ENCODE peak calls at places on chromosomes 11 and 22, in ten cellular contexts. M is IMR-90, N is colonic mucosa, D is GM12878, Z is adrenal gland, F is GM23338, I is left lung, T is prostate gland, J is astrocyte, C is spleen. X is an unnamed sample.
A peak's percentile ranks its signal among the peaks of the same experiment; 100 is the strongest.

GRCh38 chr11:106552694-106553203 is 465.5 kb downstream of the GUCY1A2 start:
- DNase-seq in M (no peak), N (no peak), D (no peak), Z (no peak), F (no peak), I (no peak), T (no peak), J (no peak), C (no peak), X (no peak)

GRCh38 chr22:42262964-42263363 is 7.5 kb downstream of the TCF20 start:
- DNase-seq in M (no peak), N (no peak), D (peak; percentile 24), Z (peak; percentile 38), F (no peak), I (no peak), T (no peak), J (no peak), C (no peak), X (no peak)

GRCh38 chr22:37343863-37344734 is 61.8 kb downstream of the CYTH4 start:
- DNase-seq in M (no peak), N (no peak), D (no peak), Z (no peak), F (no peak), I (no peak), T (no peak), J (no peak), C (no peak), X (no peak)

GRCh38 chr22:35555941-35556547 is 15.4 kb downstream of the RASD2 start:
- DNase-seq in M (no peak), N (no peak), D (no peak), Z (no peak), F (no peak), I (no peak), T (no peak), J (no peak), C (no peak), X (no peak)

GRCh38 chr11:10633261-10633660 is 60.3 kb downstream of the IRAG1 start:
- DNase-seq in M (no peak), N (no peak), D (no peak), Z (no peak), F (no peak), I (no peak), T (peak; percentile 56), J (no peak), C (no peak), X (no peak)

GRCh38 chr11:13207665-13208594 is 69.7 kb upstream of the BMAL1 start:
- DNase-seq in M (peak; percentile 84), N (peak; percentile 54), D (no peak), Z (peak; percentile 45), F (peak; percentile 33), I (peak; percentile 52), T (no peak), J (peak; percentile 87), C (no peak), X (peak; percentile 28)

GRCh38 chr22:20569059-20570058 is 61.9 kb downstream of the MED15 start:
- DNase-seq in M (peak; percentile 99), N (no peak), D (peak; percentile 33), Z (peak; percentile 93), F (no peak), I (peak; percentile 81), T (peak; percentile 76), J (peak; percentile 99), C (peak; percentile 89), X (peak; percentile 97)

GRCh38 chr11:59180168-59180567 is 8.2 kb downstream of the DTX4 start:
- DNase-seq in M (no peak), N (no peak), D (no peak), Z (no peak), F (no peak), I (no peak), T (no peak), J (no peak), C (no peak), X (no peak)

GRCh38 chr11:46391578-46392420 is at the start of gene CHRM4:
- DNase-seq in M (peak; percentile 45), N (no peak), D (no peak), Z (peak; percentile 54), F (peak; percentile 70), I (no peak), T (no peak), J (no peak), C (peak; percentile 75), X (no peak)

GRCh38 chr11:46391186-46391577 is 394 bp downstream of the CHRM4 start:
- DNase-seq in M (no peak), N (no peak), D (no peak), Z (no peak), F (no peak), I (no peak), T (no peak), J (no peak), C (no peak), X (no peak)

GRCh38 chr11:46393759-46394158 is 2.2 kb upstream of the CHRM4 start:
- DNase-seq in M (no peak), N (no peak), D (no peak), Z (no peak), F (no peak), I (no peak), T (no peak), J (no peak), C (no peak), X (no peak)

GRCh38 chr11:46393231-46393616 is 1.6 kb upstream of the CHRM4 start:
- DNase-seq in M (no peak), N (no peak), D (no peak), Z (no peak), F (no peak), I (no peak), T (no peak), J (no peak), C (no peak), X (no peak)

DNA sequence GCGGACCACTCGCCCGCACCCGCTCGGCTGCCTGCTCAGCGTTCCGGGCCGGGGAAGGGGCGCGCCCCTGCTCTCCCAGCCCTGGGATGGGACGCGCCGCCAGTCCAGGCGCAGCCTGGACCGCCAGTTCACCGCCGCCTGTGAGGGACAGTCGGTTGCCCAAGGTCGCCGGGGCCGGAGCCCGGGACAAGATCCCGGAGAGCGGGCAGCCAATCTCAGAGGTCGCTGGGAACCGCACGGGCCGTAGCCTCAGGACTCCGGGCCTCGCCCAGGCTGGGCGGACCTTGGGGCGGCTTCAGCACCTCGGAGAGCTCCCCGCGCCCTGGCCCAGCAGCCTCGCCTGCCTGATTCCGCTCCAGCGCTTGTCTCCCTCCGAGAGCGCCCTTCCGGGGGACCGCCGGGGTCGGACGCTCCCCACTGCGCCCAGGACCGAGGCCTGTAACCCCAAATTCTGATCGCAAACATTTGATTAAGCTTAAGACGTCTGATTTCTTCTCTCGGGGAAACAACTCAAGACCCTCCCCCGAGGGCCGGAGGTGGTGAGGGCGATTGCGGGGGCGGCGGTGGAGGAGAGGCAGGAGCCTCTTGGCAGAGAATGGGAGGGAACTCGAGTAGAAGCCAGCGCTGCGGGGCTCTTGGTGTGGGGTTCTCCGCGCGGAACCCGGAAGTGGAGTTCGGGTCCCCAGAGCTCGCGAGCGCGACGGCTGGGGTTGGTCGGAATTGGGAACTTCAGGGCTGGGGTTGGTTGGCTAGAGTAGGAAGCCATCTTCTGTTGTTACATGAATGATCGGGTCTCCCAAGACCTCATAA is 1.1 kb upstream of the CHRM4 start:
- DNase-seq in M (peak; percentile 72), N (peak; percentile 85), D (no peak), Z (peak; percentile 94), F (peak; percentile 95), I (peak; percentile 84), T (peak; percentile 78), J (peak; percentile 51), C (peak; percentile 95), X (no peak)
- H3K4me3 ChIP-seq in M (peak overlapping the region; percentile 48), N (peak overlapping the region; percentile 40), D (peak overlapping the region; percentile 57), Z (peak overlapping the region; percentile 22), F (peak overlapping the region; percentile 76), I (peak overlapping the region; percentile 19), T (peak overlapping the region; percentile 47), J (peak overlapping the region; percentile 38), C (peak overlapping the region; percentile 51), X (peak overlapping the region; percentile 41)

GRCh38 chr22:29385305-29385704 is 3.1 kb downstream of the AP1B1 start:
- DNase-seq in M (no peak), N (no peak), D (no peak), Z (no peak), F (peak; percentile 10), I (no peak), T (no peak), J (no peak), C (no peak), X (no peak)

GRCh38 chr22:29388759-29389090 is 355 bp upstream of the AP1B1 start:
- DNase-seq in M (no peak), N (no peak), D (no peak), Z (no peak), F (no peak), I (no peak), T (no peak), J (no peak), C (no peak), X (no peak)

GRCh38 chr22:29387921-29388758 is at the start of gene AP1B1:
- DNase-seq in M (peak; percentile 84), N (peak; percentile 98), D (peak; percentile 69), Z (peak; percentile 95), F (peak; percentile 99), I (peak; percentile 96), T (peak; percentile 90), J (peak; percentile 75), C (peak; percentile 99), X (peak; percentile 49)

GRCh38 chr22:29383740-29384139 is 4.6 kb downstream of the AP1B1 start:
- DNase-seq in M (no peak), N (no peak), D (no peak), Z (no peak), F (no peak), I (no peak), T (no peak), J (no peak), C (no peak), X (no peak)

DNA sequence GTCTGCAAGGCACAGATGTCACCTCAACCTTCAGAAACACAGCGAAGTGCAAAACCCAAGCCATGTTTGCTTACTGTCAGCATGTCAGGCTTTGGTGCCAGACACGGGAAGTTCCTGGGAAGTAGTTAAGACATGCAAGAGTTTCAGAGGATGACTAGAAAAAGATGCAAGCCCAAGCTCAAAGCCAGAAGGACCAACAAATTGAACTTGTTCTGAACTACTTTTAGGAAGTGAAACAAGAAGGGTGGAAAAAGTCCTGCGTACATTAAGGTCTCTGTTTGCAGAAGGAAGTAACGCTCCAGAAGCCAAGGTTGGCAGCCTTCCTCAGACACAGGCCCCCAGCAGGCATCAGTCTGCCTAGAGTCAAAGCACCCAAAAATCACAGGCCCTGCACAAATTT is 2.6 kb downstream of the AP1B1 start:
- DNase-seq in M (no peak), N (no peak), D (peak; percentile 64), Z (peak; percentile 64), F (no peak), I (peak; percentile 45), T (no peak), J (no peak), C (peak; percentile 83), X (no peak)
- TF ChIP-seq CTCF in M (no peak), N (no peak), D (no peak), Z (no peak), F (no peak), I (no peak), T (no peak), J (no peak), C (no peak), X (no peak)

GRCh38 chr22:44402196-44403111 is 89.7 kb upstream of the SHISAL1 start:
- DNase-seq in M (no peak), N (no peak), D (no peak), Z (no peak), F (no peak), I (peak; percentile 11), T (no peak), J (no peak), C (peak; percentile 47), X (no peak)

GRCh38 chr22:44403930-44404329 is 91.2 kb upstream of the SHISAL1 start:
- DNase-seq in M (no peak), N (no peak), D (no peak), Z (no peak), F (no peak), I (peak; percentile 24), T (no peak), J (no peak), C (peak; percentile 56), X (no peak)

GRCh38 chr22:44403166-44403565 is 90.4 kb upstream of the SHISAL1 start:
- DNase-seq in M (no peak), N (no peak), D (no peak), Z (no peak), F (no peak), I (peak; percentile 14), T (no peak), J (no peak), C (no peak), X (no peak)

GRCh38 chr22:44405661-44406060 is 92.4 kb downstream of the RTL6 start:
- DNase-seq in M (no peak), N (no peak), D (no peak), Z (no peak), F (no peak), I (peak; percentile 11), T (no peak), J (no peak), C (peak; percentile 51), X (no peak)

DNA sequence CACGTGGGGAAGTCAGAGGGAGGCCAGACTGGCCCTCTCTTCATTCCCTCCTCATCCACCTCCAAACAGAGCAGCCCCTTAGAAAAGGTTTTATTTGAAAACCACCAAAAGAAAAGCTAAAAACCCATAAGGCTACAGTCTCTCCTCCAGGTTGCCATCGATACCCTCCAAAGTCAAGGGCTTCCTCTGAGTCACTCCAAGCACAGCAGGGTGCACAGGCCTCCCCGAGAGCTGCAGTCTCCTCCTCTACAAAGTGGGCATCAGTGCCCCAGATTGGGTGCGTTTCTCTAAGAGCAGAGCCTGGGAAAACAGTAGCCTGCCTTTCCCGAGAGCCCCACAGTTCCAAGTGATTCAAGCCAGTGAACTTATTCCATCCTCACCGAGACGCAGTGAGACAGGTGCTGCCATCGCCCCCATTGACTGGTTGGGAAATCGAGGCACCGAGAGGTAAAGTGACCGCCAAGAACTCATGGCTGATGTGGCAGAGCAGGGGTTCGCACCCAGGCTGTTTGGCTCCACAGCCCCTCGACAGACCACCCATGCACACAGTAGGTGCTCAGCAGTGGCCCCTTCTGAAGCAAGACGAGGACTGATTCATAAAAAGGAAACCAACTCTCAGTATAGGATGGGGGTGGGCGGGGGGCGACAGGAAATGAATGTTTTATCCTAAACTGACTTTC is 91.7 kb upstream of the SHISAL1 start:
- DNase-seq in M (no peak), N (no peak), D (no peak), Z (no peak), F (no peak), I (peak; percentile 11), T (no peak), J (no peak), C (peak; percentile 51), X (no peak)
- H3K27me3 ChIP-seq in M (peaks cover 14% of the 10 kb centered on the region), N (no peaks in the 10 kb centered on the region), D (no peaks in the 10 kb centered on the region), Z (no peaks in the 10 kb centered on the region), F (no peaks in the 10 kb centered on the region), I (peaks cover 8% of the 10 kb centered on the region), T (no peaks in the 10 kb centered on the region), J (peaks cover 4% of the 10 kb centered on the region), C (no peaks in the 10 kb centered on the region), X (peaks cover 1% of the 10 kb centered on the region)

GRCh38 chr11:33187851-33188722 is 26.8 kb upstream of the CSTF3 start:
- DNase-seq in M (no peak), N (peak; percentile 35), D (no peak), Z (no peak), F (peak; percentile 30), I (no peak), T (no peak), J (no peak), C (no peak), X (no peak)
- H3K4me3 ChIP-seq in M (no peak overlapping the region), N (no peak overlapping the region), D (no peak overlapping the region), Z (no peak overlapping the region), F (peak overlapping the region; percentile 9), I (no peak overlapping the region), T (no peak overlapping the region), J (no peak overlapping the region), C (no peak overlapping the region), X (no peak overlapping the region)